ENCODE peak calls at places on chromosomes 7 and 10, in nine cellular contexts. I is stomach, N is K562, X is upper lobe of left lung, F is GM12891, K is spleen, C is HepG2, R is H1, P is prostate gland. Q is an unnamed sample.
A peak's percentile ranks its signal among the peaks of the same experiment; 100 is the strongest.

GRCh38 chr10:14240253-14241189 is 90.2 kb downstream of the FRMD4A start:
- DNase-seq in R (no peak), I (no peak), C (no peak), K (no peak), X (no peak), N (no peak), F (no peak), P (no peak), Q (no peak)

GRCh38 chr7:44466300-44467216 is 23.9 kb downstream of the NUDCD3 start:
- DNase-seq in K (no peak), I (no peak), P (no peak), R (no peak), N (no peak), F (no peak), C (no peak), X (no peak), Q (no peak)

GRCh38 chr7:46566375-46566774 is 645.3 kb upstream of the IGFBP3 start:
- DNase-seq in C (no peak), N (no peak), P (no peak), X (no peak), K (no peak), F (no peak), I (no peak), R (no peak), Q (no peak)

GRCh38 chr10:70348228-70348850 is 34.1 kb downstream of the LRRC20 start:
- DNase-seq in N (peak; percentile 81), C (no peak), P (no peak), F (no peak), I (peak; percentile 39), R (no peak), K (peak; percentile 38), X (no peak), Q (no peak)

GRCh38 chr7:45143616-45144015 is 14.0 kb upstream of the RAMP3 start:
- DNase-seq in K (peak; percentile 1), I (no peak), P (no peak), C (peak; percentile 31), N (no peak), R (no peak), F (no peak), X (no peak), Q (no peak)

GRCh38 chr7:134827889-134828288 is 48.5 kb downstream of the CALD1 start:
- DNase-seq in N (no peak), R (no peak), F (no peak), X (no peak), K (no peak), I (no peak), C (no peak), P (no peak), Q (no peak)

GRCh38 chr10:50809596-50809995 is 69.9 kb downstream of the ASAH2B start:
- DNase-seq in X (no peak), F (no peak), P (no peak), C (no peak), R (no peak), I (no peak), N (no peak), K (no peak), Q (no peak)

GRCh38 chr7:123622660-123623386 is 21.2 kb downstream of the ASB15 start:
- DNase-seq in P (no peak), F (no peak), R (no peak), C (peak; percentile 64), N (no peak), X (no peak), I (no peak), K (no peak), Q (no peak)

GRCh38 chr7:73482746-73483145 is 39.3 kb downstream of the BAZ1B start:
- DNase-seq in F (no peak), R (no peak), K (no peak), N (no peak), I (no peak), C (no peak), P (no peak), X (no peak), Q (no peak)

GRCh38 chr10:6875229-6875544 is 295.1 kb upstream of the PRKCQ start:
- DNase-seq in X (no peak), I (no peak), P (no peak), K (no peak), N (no peak), F (no peak), C (no peak), R (no peak), Q (no peak)

GRCh38 chr10:6009159-6009558 is 31.8 kb upstream of the IL15RA start:
- DNase-seq in N (no peak), I (no peak), R (no peak), P (no peak), F (no peak), K (no peak), X (no peak), C (no peak), Q (no peak)

GRCh38 chr7:151391358-151391730 is 18.5 kb downstream of the WDR86 start:
- DNase-seq in N (no peak), X (no peak), C (no peak), R (no peak), I (no peak), P (no peak), F (no peak), K (peak; percentile 32), Q (no peak)

GRCh38 chr10:17174626-17175025 is 26.8 kb downstream of the TRDMT1 start:
- DNase-seq in F (no peak), I (no peak), K (no peak), X (no peak), R (no peak), P (no peak), N (no peak), C (no peak), Q (no peak)

GRCh38 chr7:92973293-92973731 is 136.9 kb upstream of the CDK6 start:
- DNase-seq in C (no peak), N (no peak), K (no peak), R (no peak), X (no peak), P (no peak), I (no peak), F (no peak), Q (no peak)

GRCh38 chr7:1899951-1900762 is 230.1 kb downstream of the ELFN1 start:
- DNase-seq in P (no peak), K (peak; percentile 63), C (no peak), F (no peak), X (peak; percentile 71), R (no peak), N (no peak), I (no peak), Q (no peak)

GRCh38 chr7:96122746-96123145 is 199.2 kb downstream of the SLC25A13 start:
- DNase-seq in C (no peak), P (no peak), X (no peak), N (no peak), F (no peak), K (no peak), I (no peak), R (no peak), Q (no peak)

GRCh38 chr7:113086431-113086888 is at the start of gene GPR85:
- DNase-seq in I (peak; percentile 40), X (peak; percentile 93), F (peak; percentile 55), R (peak; percentile 29), N (peak; percentile 62), K (peak; percentile 82), C (no peak), P (peak; percentile 37), Q (peak; percentile 33)

GRCh38 chr10:29448125-29448524 is 159.3 kb downstream of the LYZL1 start:
- DNase-seq in X (peak; percentile 35), R (no peak), F (no peak), I (no peak), P (no peak), K (no peak), N (no peak), C (no peak), Q (no peak)

DNA sequence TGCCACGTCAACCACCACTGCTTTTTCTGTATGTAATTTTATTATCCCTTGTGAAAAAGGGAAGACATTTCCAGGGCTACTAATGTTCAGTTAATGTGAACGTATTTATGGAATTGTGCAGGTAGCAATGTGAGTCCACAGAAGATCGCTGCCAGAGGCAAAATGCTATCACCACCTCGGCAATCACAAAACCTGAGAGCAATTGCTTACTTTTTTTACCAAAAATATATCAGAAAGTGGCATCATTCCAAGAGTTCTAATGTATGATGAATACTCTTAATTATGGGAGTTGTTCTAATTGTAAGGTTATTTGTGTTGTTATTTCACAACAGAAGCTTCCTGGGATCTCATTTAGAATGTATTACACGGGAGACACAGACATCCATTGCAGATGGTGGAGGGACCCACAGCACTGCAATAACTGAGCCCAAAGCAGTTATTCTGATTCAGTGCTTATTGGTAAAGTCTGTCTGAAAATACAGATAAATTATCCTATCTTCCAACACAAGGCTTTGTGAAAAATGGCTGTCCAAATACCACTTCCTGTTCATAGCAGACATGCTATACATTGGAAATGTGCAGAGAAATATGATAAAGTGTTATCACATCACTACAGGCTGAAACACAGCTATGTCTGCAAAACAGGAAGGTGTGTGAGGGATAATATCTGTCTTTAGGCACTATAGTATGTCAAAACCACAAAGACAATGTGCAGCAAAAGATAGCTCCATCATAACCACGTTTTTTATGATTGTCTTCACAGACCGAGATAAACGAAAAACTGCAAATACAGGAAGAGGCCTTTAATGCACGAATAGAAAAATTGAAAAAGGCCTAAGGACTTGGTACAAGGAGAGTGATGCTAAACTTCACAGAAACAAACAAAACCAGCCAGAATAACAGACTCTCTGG is 102.7 kb downstream of the CABCOCO1 start:
- DNase-seq in R (no peak), K (no peak), N (peak; percentile 82), P (no peak), C (no peak), I (no peak), F (no peak), X (no peak), Q (no peak)
- TF ChIP-seq POLR2AphosphoS5 in R (no peak), K (no peak), N (peak; percentile 99), P (no peak), C (no peak), I (no peak), F (no peak), X (no peak), Q (no peak)

GRCh38 chr10:75294866-75295692 is 59.3 kb upstream of the COMTD1 start:
- DNase-seq in K (peak; percentile 89), C (peak; percentile 87), X (peak; percentile 92), N (peak; percentile 75), R (no peak), P (peak; percentile 94), F (peak; percentile 53), I (peak; percentile 74), Q (peak; percentile 39)
- TF ChIP-seq POLR2A in K (no peak), C (no peak), X (no peak), N (no peak), R (no peak), P (peak; percentile 50), F (no peak), I (no peak), Q (no peak)

GRCh38 chr7:102416406-102416805 is 17.0 kb upstream of the ORAI2 start:
- DNase-seq in C (no peak), P (no peak), R (no peak), F (no peak), I (no peak), N (no peak), X (no peak), K (no peak), Q (no peak)
- TF ChIP-seq POLR2AphosphoS5 in C (no peak), P (no peak), R (no peak), F (no peak), I (no peak), N (no peak), X (no peak), K (no peak), Q (no peak)

DNA sequence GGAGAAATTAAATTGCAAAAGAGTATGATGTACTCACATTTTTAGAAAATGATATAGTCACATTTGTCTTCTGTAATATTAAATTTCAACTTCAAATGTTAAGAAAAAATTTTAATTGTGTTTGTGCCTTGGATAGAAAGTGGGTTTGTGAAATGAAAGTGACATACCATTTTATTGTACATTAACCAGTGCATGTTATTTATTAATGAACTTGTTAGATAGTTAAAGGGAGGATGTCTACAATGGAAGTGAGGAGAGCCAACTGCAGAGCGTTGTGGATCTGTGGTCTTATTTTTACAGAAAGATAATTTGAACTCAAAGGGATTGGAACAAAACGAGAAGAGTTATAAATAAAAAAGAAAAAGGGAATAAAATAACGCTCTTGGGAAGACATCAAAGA is 291.7 kb downstream of the ARL4A start:
- DNase-seq in C (no peak), R (no peak), I (no peak), N (no peak), P (no peak), K (no peak), F (no peak), X (no peak), Q (no peak)
- TF ChIP-seq POLR2A in C (no peak), R (no peak), I (no peak), N (no peak), P (no peak), K (no peak), F (no peak), X (no peak), Q (no peak)

Q was measured in GM12892.